ENCODE peak calls at places on chromosomes 3 and 15, in nine cellular contexts. R is cardiac muscle cell, F is AG10803, X is bronchial epithelial cell, S is mammary epithelial cell, D is cardiac fibroblast, J is kidney, P is fibroblast of lung, Q is spleen. O is an unnamed sample.

GRCh38 chr3:13404625-13405452 is 15.3 kb downstream of the NUP210 start:
- DNase-seq in X (no peak), S (no peak), R (no peak), Q (peak; percentile 23), J (no peak), F (no peak), D (no peak), P (no peak), O (no peak)

GRCh38 chr3:16132926-16133325 is 41.6 kb upstream of the GALNT15 start:
- DNase-seq in J (no peak), S (no peak), F (peak; percentile 98), D (peak; percentile 64), R (peak; percentile 87), P (no peak), Q (no peak), X (no peak), O (no peak)

GRCh38 chr15:40257656-40258450 is 19.0 kb downstream of the PAK6 start:
- DNase-seq in J (peak; percentile 27), F (no peak), R (no peak), X (no peak), P (peak; percentile 27), Q (no peak), D (no peak), S (no peak), O (no peak)

GRCh38 chr3:4492240-4493007 is 724 bp upstream of the ITPR1 start:
- DNase-seq in P (peak; percentile 72), F (peak; percentile 61), R (peak; percentile 83), X (peak; percentile 86), Q (peak; percentile 88), D (peak; percentile 75), J (peak; percentile 84), S (peak; percentile 80), O (no peak)

GRCh38 chr3:148372476-148372875 is 325.2 kb upstream of the AGTR1 start:
- DNase-seq in P (peak; percentile 13), J (no peak), F (peak; percentile 4), X (peak; percentile 42), R (no peak), D (no peak), S (peak; percentile 12), Q (no peak), O (no peak)

GRCh38 chr3:15439476-15439875 is 12.1 kb downstream of the EAF1 start:
- DNase-seq in R (peak; percentile 34), F (peak; percentile 36), S (peak; percentile 55), D (peak; percentile 74), J (no peak), X (peak; percentile 68), Q (no peak), P (peak; percentile 63), O (no peak)

GRCh38 chr15:60421544-60421943 is 23.8 kb upstream of the ANXA2 start:
- DNase-seq in J (no peak), S (peak; percentile 63), P (peak; percentile 83), Q (no peak), D (peak; percentile 90), F (peak; percentile 70), X (peak; percentile 78), R (peak; percentile 85), O (no peak)

GRCh38 chr15:35740761-35741160 is 194.8 kb upstream of the DPH6 start:
- DNase-seq in S (no peak), X (no peak), P (peak; percentile 52), F (peak; percentile 85), R (peak; percentile 66), D (peak; percentile 59), Q (no peak), J (no peak), O (no peak)

GRCh38 chr3:54426431-54426830 is 304.1 kb downstream of the CACNA2D3 start:
- DNase-seq in R (no peak), X (no peak), J (no peak), S (no peak), P (peak; percentile 10), D (no peak), F (peak; percentile 56), Q (no peak), O (no peak)

GRCh38 chr3:177279118-177279815 is 82.0 kb upstream of the TBL1XR1 start:
- DNase-seq in P (peak; percentile 41), F (no peak), D (no peak), Q (no peak), R (no peak), S (no peak), X (no peak), J (no peak), O (no peak)

DNA sequence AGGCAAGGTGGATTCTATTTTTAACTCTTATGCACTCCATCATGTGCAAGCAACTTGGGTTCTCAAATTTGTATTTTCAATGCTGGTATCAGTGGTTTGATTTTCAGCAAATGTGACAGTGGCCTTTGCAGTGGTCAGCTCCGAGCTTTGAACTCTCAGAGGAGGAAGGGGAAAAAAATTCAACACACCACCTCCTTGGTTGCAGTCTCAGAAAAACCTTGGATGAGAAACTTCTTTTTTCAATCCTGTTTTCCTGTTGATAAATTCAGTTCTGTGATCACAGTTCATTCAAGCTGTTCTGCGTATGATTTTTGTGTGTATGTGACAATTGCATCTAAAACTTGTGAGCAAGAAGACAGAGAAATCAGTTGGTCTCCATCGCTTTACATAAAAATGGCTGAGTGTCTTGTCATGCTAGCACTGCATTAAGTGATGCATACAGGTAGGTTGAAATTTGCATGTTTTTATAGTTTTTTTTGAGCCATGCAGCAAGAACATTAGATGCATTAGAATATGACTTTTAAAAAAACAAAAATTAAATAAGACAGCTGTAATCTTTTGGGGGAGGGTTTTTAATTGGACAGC is 19.2 kb downstream of the ZBTB38 start:
- DNase-seq in S (no peak), P (no peak), Q (no peak), R (no peak), J (no peak), F (no peak), X (no peak), D (no peak), O (peak; percentile 72)
- H3K4me3 ChIP-seq in S (no peak overlapping the region), P (peak overlapping the region; percentile 62), Q (no peak overlapping the region), R (no peak overlapping the region), J (no peak overlapping the region), F (peak overlapping the region; percentile 47), X (no peak overlapping the region), D (no peak overlapping the region), O (peak overlapping the region; percentile 81)

GRCh38 chr3:108093021-108093420 is 2.2 kb upstream of the CD47 start:
- DNase-seq in J (no peak), P (no peak), R (no peak), X (no peak), Q (no peak), S (no peak), D (no peak), F (no peak), O (no peak)

GRCh38 chr3:108092556-108092955 is 1.7 kb upstream of the CD47 start:
- DNase-seq in D (no peak), Q (no peak), X (no peak), P (no peak), S (no peak), J (no peak), F (no peak), R (no peak), O (no peak)

GRCh38 chr3:108090701-108091497 is at the start of gene CD47:
- DNase-seq in Q (peak; percentile 100), F (peak; percentile 86), S (peak; percentile 86), J (peak; percentile 97), D (peak; percentile 87), P (peak; percentile 88), R (peak; percentile 92), X (peak; percentile 73), O (peak; percentile 95)

GRCh38 chr3:108090066-108090700 is 648 bp downstream of the CD47 start:
- DNase-seq in S (peak; percentile 62), F (peak; percentile 40), D (peak; percentile 64), X (peak; percentile 26), R (peak; percentile 55), J (no peak), Q (no peak), P (peak; percentile 59), O (peak; percentile 70)

GRCh38 chr3:108091498-108092259 is 848 bp upstream of the CD47 start:
- DNase-seq in R (no peak), X (no peak), Q (no peak), F (no peak), D (no peak), P (peak; percentile 35), J (peak; percentile 83), S (no peak), O (no peak)
- TF ChIP-seq CTCF in R (no peak), X (no peak), Q (no peak), F (no peak), D (no peak), P (no peak), J (no peak), S (no peak), O (no peak)

GRCh38 chr3:132380979-132381944 is 36.0 kb upstream of the DNAJC13 start:
- DNase-seq in F (peak; percentile 26), D (no peak), S (no peak), R (no peak), P (peak; percentile 29), Q (no peak), J (peak; percentile 58), X (no peak), O (peak; percentile 61)

GRCh38 chr3:132382267-132382666 is 35.0 kb upstream of the DNAJC13 start:
- DNase-seq in Q (no peak), S (no peak), F (no peak), J (no peak), P (no peak), R (no peak), X (no peak), D (no peak), O (no peak)

GRCh38 chr3:132378846-132379245 is 38.5 kb upstream of the DNAJC13 start:
- DNase-seq in P (no peak), Q (no peak), S (no peak), X (peak; percentile 7), J (no peak), D (no peak), F (no peak), R (no peak), O (no peak)

GRCh38 chr3:132386259-132386658 is 31.0 kb upstream of the DNAJC13 start:
- DNase-seq in J (no peak), S (no peak), R (no peak), P (peak; percentile 43), X (no peak), D (no peak), Q (no peak), F (no peak), O (no peak)

GRCh38 chr3:132382688-132383194 is 34.6 kb upstream of the DNAJC13 start:
- DNase-seq in R (no peak), Q (no peak), P (no peak), F (no peak), D (no peak), S (no peak), X (no peak), J (no peak), O (no peak)
- H3K4me3 ChIP-seq in R (no peak overlapping the region), Q (no peak overlapping the region), P (no peak overlapping the region), F (no peak overlapping the region), D (no peak overlapping the region), S (no peak overlapping the region), X (no peak overlapping the region), J (no peak overlapping the region), O (no peak overlapping the region)

DNA sequence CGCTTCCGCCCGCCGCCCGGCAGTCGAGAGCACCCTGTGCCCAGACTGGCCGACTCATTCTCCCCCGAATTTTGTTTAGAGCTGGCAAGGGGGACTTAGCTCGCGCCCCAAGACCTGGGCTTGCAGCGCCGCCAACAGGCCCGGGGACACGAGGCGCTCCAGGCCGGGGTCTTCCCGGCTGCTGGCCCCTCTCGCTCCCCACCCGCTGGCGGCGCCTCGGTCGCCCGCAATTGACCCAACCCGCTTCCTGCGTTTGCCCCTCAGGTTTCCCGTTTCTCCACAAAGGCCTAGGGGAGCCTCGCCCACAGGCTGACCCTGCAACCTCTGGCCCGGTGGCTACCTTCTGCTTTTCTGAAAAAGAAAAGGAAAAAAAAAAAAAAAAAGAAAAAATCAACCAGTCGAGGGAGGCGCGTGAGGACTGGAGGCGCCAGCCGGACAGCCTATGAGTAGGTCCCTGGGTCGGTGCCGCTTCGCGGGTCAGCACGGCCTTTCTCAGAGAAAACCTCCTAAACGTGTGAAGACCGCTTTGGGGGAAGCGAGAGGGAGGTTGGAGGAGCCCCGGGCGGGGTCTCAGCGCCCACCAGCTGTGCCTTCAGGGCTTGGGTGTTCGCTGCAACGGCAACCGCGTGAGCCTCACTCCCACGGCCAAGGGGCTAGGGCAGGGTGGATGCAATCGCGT is 7.2 kb downstream of the FOXL2 start:
- DNase-seq in X (no peak), R (no peak), Q (no peak), P (no peak), S (no peak), F (no peak), J (no peak), D (no peak), O (no peak)
- TF ChIP-seq CTCF in X (no peak), R (no peak), Q (no peak), P (no peak), S (no peak), F (no peak), J (no peak), D (no peak), O (no peak)